ENCODE peak calls at places on chromosomes 5 and 9, in four cellular contexts. S, W, Q and F are unnamed samples. For H3K27me3, the result is how much of the 10 kb centered on the place peaks cover.

GRCh38 chr9:135504262-135505229 is 4.1 kb downstream of the MRPS2 start:
- DNase-seq in S (peak), W (peak), Q (peak), F (peak)

GRCh38 chr5:128304121-128304520 is 220.6 kb downstream of the SLC12A2 start:
- DNase-seq in S (no peak), W (peak), Q (no peak), F (no peak)

GRCh38 chr5:54443264-54443663 is 12.2 kb upstream of the HSPB3 start:
- DNase-seq in S (peak), W (peak), Q (no peak), F (no peak)

GRCh38 chr5:134477462-134478245 is 47.8 kb upstream of the JADE2 start:
- DNase-seq in S (no peak), W (no peak), Q (no peak), F (peak)

GRCh38 chr9:19660019-19660418 is 128.8 kb downstream of the SLC24A2 start:
- DNase-seq in S (no peak), W (no peak), Q (no peak), F (no peak)

GRCh38 chr9:68562456-68562855 is 21.8 kb upstream of the TMEM252 start:
- DNase-seq in S (no peak), W (no peak), Q (no peak), F (no peak)

GRCh38 chr5:181207214-181207959 is 2.4 kb upstream of the TRIM7 start:
- DNase-seq in S (peak), W (peak), Q (peak), F (peak)

GRCh38 chr9:100084734-100085133 is 14.1 kb downstream of the ERP44 start:
- DNase-seq in S (no peak), W (no peak), Q (peak), F (no peak)

GRCh38 chr9:111731916-111732315 is 62.8 kb downstream of the SHOC1 start:
- DNase-seq in S (no peak), W (peak), Q (no peak), F (no peak)

GRCh38 chr9:91060520-91061343 is 259.1 kb downstream of the SYK start:
- DNase-seq in S (no peak), W (peak), Q (no peak), F (peak)

GRCh38 chr9:95511952-95512750 is 4.6 kb downstream of the PTCH1 start:
- DNase-seq in S (peak), W (no peak), Q (no peak), F (no peak)

GRCh38 chr5:33227247-33227646 is 213.5 kb upstream of the TARS1 start:
- DNase-seq in S (no peak), W (peak), Q (no peak), F (no peak)

GRCh38 chr9:90915693-90916092 is 114.1 kb downstream of the SYK start:
- DNase-seq in S (peak), W (no peak), Q (no peak), F (no peak)

GRCh38 chr9:128027166-128027539 is 40.0 kb downstream of the NAIF1 start:
- DNase-seq in S (no peak), W (no peak), Q (peak), F (no peak)

GRCh38 chr5:119578937-119579336 is 50.4 kb upstream of the FAM170A start:
- DNase-seq in S (no peak), W (no peak), Q (no peak), F (no peak)

GRCh38 chr5:137629646-137630045 is 106.2 kb downstream of the KLHL3 start:
- DNase-seq in S (peak), W (peak), Q (peak), F (no peak)

GRCh38 chr5:180090769-180091546 is 19.4 kb upstream of the RNF130 start:
- DNase-seq in S (no peak), W (peak), Q (no peak), F (no peak)

GRCh38 chr9:114364528-114365041 is 23.2 kb downstream of the AKNA start:
- DNase-seq in S (no peak), W (no peak), Q (no peak), F (no peak)

GRCh38 chr5:143677403-143677802 is 134.6 kb upstream of the HMHB1 start:
- DNase-seq in S (no peak), W (no peak), Q (no peak), F (no peak)

DNA sequence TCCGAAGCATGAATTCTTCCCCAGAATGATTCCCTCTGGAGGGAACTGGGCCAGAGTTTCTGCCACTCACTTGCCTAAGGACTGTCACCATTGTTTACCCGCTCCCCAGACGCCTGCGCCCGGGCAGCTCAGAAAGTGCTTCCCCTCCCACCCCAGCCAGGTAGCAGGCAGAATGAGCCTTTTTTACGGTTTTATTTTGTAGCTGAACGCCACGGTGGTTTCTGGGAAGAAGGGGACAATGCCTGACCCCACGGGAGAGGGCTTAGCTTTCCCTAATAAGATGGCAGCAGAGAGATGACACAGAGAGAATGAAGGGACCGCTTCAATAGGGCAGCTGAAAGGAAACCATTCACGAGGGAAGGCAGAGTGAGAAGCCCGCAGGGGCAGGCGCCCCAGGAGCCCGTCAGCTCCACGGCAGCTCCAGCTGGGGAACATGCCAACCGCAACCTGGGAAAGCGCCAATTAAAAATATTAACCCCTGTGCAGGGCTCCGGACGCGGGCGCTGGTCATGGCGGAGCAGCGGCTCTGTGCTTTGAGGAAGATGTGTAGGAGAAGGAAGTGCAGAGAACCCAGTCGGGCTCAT is 20.4 kb upstream of the NTNG2 start:
- DNase-seq in S (no peak), W (peak), Q (no peak), F (no peak)
- H3K27me3 ChIP-seq in S (under half), W (half or more), Q (under half), F (half or more)

GRCh38 chr5:62310426-62311105 is 4.6 kb downstream of the KIF2A start:
- DNase-seq in S (no peak), W (no peak), Q (no peak), F (no peak)

GRCh38 chr5:62309107-62309506 is 3.1 kb downstream of the KIF2A start:
- DNase-seq in S (no peak), W (no peak), Q (no peak), F (no peak)

GRCh38 chr5:62306494-62307363 is 723 bp downstream of the KIF2A start:
- DNase-seq in S (peak), W (peak), Q (peak), F (peak)

GRCh38 chr5:62307364-62307689 is 1.3 kb downstream of the KIF2A start:
- DNase-seq in S (no peak), W (no peak), Q (no peak), F (no peak)

DNA sequence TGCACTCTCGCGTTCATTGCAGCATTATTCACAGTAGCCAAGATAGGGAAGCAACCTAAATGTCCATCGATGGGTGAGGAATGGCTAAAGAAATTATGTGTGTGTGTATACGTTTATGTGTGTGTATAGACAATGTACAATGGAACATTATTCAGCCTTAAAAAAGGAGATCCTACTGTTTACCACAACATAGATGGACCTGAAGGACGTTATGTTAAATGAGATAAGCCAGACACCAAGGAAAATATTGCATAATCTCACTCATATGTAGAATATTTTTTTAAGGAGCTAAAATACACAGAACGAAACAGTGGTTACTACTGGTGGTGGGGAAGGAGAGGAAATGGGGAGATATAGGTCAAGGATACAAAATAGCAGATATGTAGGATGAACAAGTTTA is 2.4 kb downstream of the KIF2A start:
- DNase-seq in S (no peak), W (no peak), Q (no peak), F (no peak)
- H3K27me3 ChIP-seq in S (under half), W (under half), Q (under half), F (under half)

GRCh38 chr9:131021785-131022184 is 12.8 kb downstream of the LAMC3 start:
- DNase-seq in S (no peak), W (no peak), Q (no peak), F (no peak)

GRCh38 chr9:131020862-131021261 is 11.9 kb downstream of the LAMC3 start:
- DNase-seq in S (no peak), W (no peak), Q (no peak), F (no peak)

GRCh38 chr9:131018621-131019020 is 9.6 kb downstream of the LAMC3 start:
- DNase-seq in S (no peak), W (no peak), Q (no peak), F (no peak)

GRCh38 chr9:131019387-131020239 is 10.6 kb downstream of the LAMC3 start:
- DNase-seq in S (peak), W (no peak), Q (no peak), F (no peak)

GRCh38 chr9:131020388-131020787 is 11.4 kb downstream of the LAMC3 start:
- DNase-seq in S (no peak), W (peak), Q (no peak), F (no peak)
- H3K27me3 ChIP-seq in S (under half), W (under half), Q (under half), F (under half)

GRCh38 chr5:88688981-88689661 is 193.9 kb downstream of the MEF2C start:
- DNase-seq in S (no peak), W (no peak), Q (no peak), F (no peak)
- H3K27me3 ChIP-seq in S (half or more), W (half or more), Q (half or more), F (half or more)

GRCh38 chr9:130331573-130331972 is 66.0 kb downstream of the HMCN2 start:
- DNase-seq in S (no peak), W (peak), Q (no peak), F (peak)

GRCh38 chr9:130330202-130330601 is 64.6 kb downstream of the HMCN2 start:
- DNase-seq in S (no peak), W (no peak), Q (no peak), F (no peak)

GRCh38 chr9:130329061-130329460 is 63.5 kb downstream of the HMCN2 start:
- DNase-seq in S (no peak), W (no peak), Q (no peak), F (peak)

GRCh38 chr9:130332384-130332926 is 66.9 kb downstream of the HMCN2 start:
- DNase-seq in S (no peak), W (no peak), Q (no peak), F (no peak)

GRCh38 chr9:130331061-130331460 is 65.5 kb downstream of the HMCN2 start:
- DNase-seq in S (no peak), W (no peak), Q (no peak), F (peak)
- H3K27me3 ChIP-seq in S (under half), W (under half), Q (under half), F (half or more)

DNA sequence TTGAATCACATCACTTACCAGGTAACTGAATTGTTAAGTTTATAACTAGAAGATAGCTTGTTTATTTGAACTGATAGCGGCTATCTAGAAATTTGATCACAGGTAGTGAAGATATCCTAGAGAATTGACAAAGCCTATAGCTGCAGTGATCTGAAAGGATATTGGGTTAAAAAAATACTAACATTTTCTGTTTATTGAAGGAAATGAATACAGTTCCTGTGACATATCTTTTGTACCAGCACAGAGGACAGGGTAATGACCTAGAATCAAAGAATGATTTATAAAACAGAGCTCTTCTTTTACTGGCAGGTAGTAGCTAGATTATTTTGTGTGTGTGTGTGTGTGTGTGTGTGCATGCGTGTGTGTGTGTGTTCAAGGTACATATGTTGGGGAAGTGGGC is 94.8 kb downstream of the RAB3C start:
- DNase-seq in S (no peak), W (no peak), Q (no peak), F (no peak)
- H3K27me3 ChIP-seq in S (under half), W (under half), Q (under half), F (under half)

GRCh38 chr5:139378941-139379361 is 4.1 kb downstream of the SLC23A1 start:
- DNase-seq in S (no peak), W (no peak), Q (no peak), F (no peak)
- H3K27me3 ChIP-seq in S (under half), W (under half), Q (under half), F (under half)